ENCODE peak calls at places on chromosomes 3 and 15, in seven cellular contexts. E is pancreas; U is uterus; H is upper lobe of right lung; W is CD8-positive, alpha-beta T cell; K is spleen; N is cardiac muscle cell. P is an unnamed sample. For H3K4me1 and H3K9me3, the result is how much of the 10 kb centered on the place peaks cover.

GRCh38 chr3:158097571-158098553 is 8.4 kb downstream of the SHOX2 start:
- DNase-seq in E (peak), H (peak), W (peak), K (peak), U (peak), N (peak), P (peak)

GRCh38 chr3:78275420-78275852 is 1235.5 kb downstream of the ROBO2 start:
- DNase-seq in U (no peak), E (no peak), W (no peak), N (no peak), K (no peak), H (no peak), P (no peak)

GRCh38 chr3:122392868-122393844 is 9.2 kb downstream of the FAM162A start:
- DNase-seq in H (no peak), U (no peak), W (no peak), K (no peak), N (peak), E (no peak), P (no peak)

GRCh38 chr3:157204431-157204830 is 44.5 kb upstream of the CCNL1 start:
- DNase-seq in H (no peak), U (no peak), E (no peak), W (no peak), K (no peak), N (peak), P (no peak)

GRCh38 chr15:71341811-71342550 is 226.7 kb downstream of the THSD4 start:
- DNase-seq in N (no peak), H (no peak), W (no peak), U (no peak), K (no peak), E (no peak), P (no peak)

GRCh38 chr3:193165431-193166120 is 75.4 kb upstream of the PLAAT1 start:
- DNase-seq in W (no peak), K (no peak), N (no peak), H (no peak), U (no peak), E (no peak), P (no peak)

GRCh38 chr3:129315386-129315991 is 36.8 kb downstream of the HMCES start:
- DNase-seq in E (peak), N (peak), U (peak), W (peak), K (peak), H (peak), P (peak)

GRCh38 chr3:150779402-150779858 is 16.5 kb upstream of the SIAH2 start:
- DNase-seq in K (no peak), U (no peak), E (no peak), H (no peak), W (no peak), N (no peak), P (no peak)

GRCh38 chr3:186965141-186965879 is 35.0 kb downstream of the ST6GAL1 start:
- DNase-seq in U (no peak), H (no peak), W (no peak), K (no peak), E (no peak), N (no peak), P (no peak)

GRCh38 chr15:48373855-48374421 is 42.7 kb downstream of the DUT start:
- DNase-seq in N (no peak), K (no peak), W (no peak), U (peak), H (peak), E (no peak), P (no peak)

GRCh38 chr3:150733936-150734794 is 28.8 kb downstream of the SIAH2 start:
- DNase-seq in H (no peak), E (no peak), N (no peak), K (no peak), W (no peak), U (no peak), P (no peak)

GRCh38 chr15:60751985-60752952 is 273.3 kb upstream of the ICE2 start:
- DNase-seq in E (peak), H (no peak), N (no peak), K (no peak), U (peak), W (no peak), P (no peak)

GRCh38 chr3:189981668-189982067 is 139.0 kb downstream of the P3H2 start:
- DNase-seq in N (no peak), U (peak), K (no peak), W (no peak), H (no peak), E (no peak), P (no peak)

GRCh38 chr3:173993299-173993698 is 595.8 kb downstream of the NLGN1 start:
- DNase-seq in W (no peak), N (no peak), E (no peak), K (no peak), U (no peak), H (no peak), P (no peak)

GRCh38 chr3:117483839-117484238 is 774.3 kb downstream of the TUSC7 start:
- DNase-seq in W (no peak), U (no peak), N (no peak), H (no peak), K (no peak), E (no peak), P (no peak)

GRCh38 chr3:32176989-32177701 is 61.3 kb upstream of the CMTM8 start:
- DNase-seq in H (no peak), K (no peak), N (peak), E (no peak), U (no peak), W (peak), P (peak)

GRCh38 chr3:2517479-2518188 is 419.0 kb downstream of the CNTN4 start:
- DNase-seq in K (no peak), E (no peak), H (no peak), W (no peak), U (no peak), N (no peak), P (no peak)

GRCh38 chr3:172323894-172324590 is 124.2 kb downstream of the GHSR start:
- DNase-seq in K (no peak), N (no peak), W (no peak), U (no peak), H (no peak), E (no peak), P (no peak)

GRCh38 chr3:134250717-134251220 is at the start of gene RYK:
- DNase-seq in E (peak), W (peak), N (peak), H (peak), U (peak), K (peak), P (peak)

GRCh38 chr15:101244039-101244781 is 7.6 kb downstream of the CHSY1 start:
- DNase-seq in N (no peak), E (no peak), K (peak), W (no peak), H (no peak), U (no peak), P (no peak)

GRCh38 chr3:126528800-126529541 is 5.0 kb downstream of the CHST13 start:
- DNase-seq in K (peak), H (peak), U (no peak), E (peak), W (no peak), N (peak), P (peak)

GRCh38 chr3:126081618-126082333 is 2.1 kb downstream of the SLC41A3 start:
- DNase-seq in E (no peak), H (no peak), K (no peak), W (no peak), N (no peak), U (no peak), P (no peak)

GRCh38 chr3:40387001-40387894 is at the start of gene ENTPD3:
- DNase-seq in K (peak), N (peak), E (peak), W (peak), H (peak), U (no peak), P (peak)

GRCh38 chr3:1752205-1752604 is 346.5 kb upstream of the CNTN4 start:
- DNase-seq in H (no peak), U (no peak), N (no peak), W (no peak), K (no peak), E (no peak), P (no peak)

GRCh38 chr15:34987182-34987488 is 952 bp downstream of the ZNF770 start:
- DNase-seq in E (no peak), N (peak), K (no peak), W (no peak), H (no peak), U (no peak), P (no peak)

GRCh38 chr3:40751652-40752051 is 226.9 kb downstream of the ZNF621 start:
- DNase-seq in K (no peak), W (no peak), N (no peak), H (no peak), E (no peak), U (no peak), P (no peak)

GRCh38 chr15:71362556-71362955 is 247.3 kb downstream of the THSD4 start:
- DNase-seq in E (no peak), H (no peak), U (no peak), W (no peak), N (no peak), K (no peak), P (no peak)

GRCh38 chr3:41683666-41684350 is 278.1 kb downstream of the ULK4 start:
- DNase-seq in N (no peak), W (no peak), U (no peak), E (no peak), K (no peak), H (no peak), P (no peak)

GRCh38 chr3:35680866-35681650 is 41.7 kb downstream of the ARPP21 start:
- DNase-seq in K (no peak), W (no peak), U (no peak), H (no peak), N (no peak), E (no peak), P (no peak)

GRCh38 chr3:127630811-127631714 is 2.1 kb downstream of the PODXL2 start:
- DNase-seq in H (peak), N (no peak), E (no peak), K (no peak), W (no peak), U (no peak), P (no peak)

GRCh38 chr3:49859576-49860305 is 3.4 kb upstream of the TRAIP start:
- DNase-seq in E (no peak), N (no peak), U (no peak), K (no peak), W (no peak), H (no peak), P (no peak)

GRCh38 chr3:52615178-52615577 is 70.5 kb downstream of the PBRM1 start:
- DNase-seq in W (no peak), N (no peak), K (no peak), H (no peak), E (no peak), U (no peak), P (no peak)

GRCh38 chr15:34883633-34884032 is 85.9 kb downstream of the AQR start:
- DNase-seq in H (no peak), W (no peak), K (no peak), E (no peak), N (no peak), U (no peak), P (no peak)

GRCh38 chr3:38117748-38118420 is 19.0 kb downstream of the ACAA1 start:
- DNase-seq in U (peak), E (peak), K (peak), N (peak), W (peak), H (peak), P (peak)

GRCh38 chr15:74251187-74251811 is 15.2 kb downstream of the CCDC33 start:
- DNase-seq in N (no peak), E (peak), U (no peak), H (no peak), W (no peak), K (no peak), P (no peak)

GRCh38 chr3:128950223-128950938 is 43.5 kb downstream of the CFAP92 start:
- DNase-seq in W (no peak), N (peak), H (no peak), U (no peak), E (no peak), K (peak), P (no peak)

GRCh38 chr15:38085931-38086562 is 151.6 kb downstream of the TMCO5A start:
- DNase-seq in K (no peak), U (no peak), E (no peak), N (no peak), W (no peak), H (no peak), P (no peak)

GRCh38 chr3:69535613-69536012 is 149.7 kb upstream of the FRMD4B start:
- DNase-seq in W (no peak), H (no peak), N (no peak), U (no peak), K (no peak), E (no peak), P (no peak)

DNA sequence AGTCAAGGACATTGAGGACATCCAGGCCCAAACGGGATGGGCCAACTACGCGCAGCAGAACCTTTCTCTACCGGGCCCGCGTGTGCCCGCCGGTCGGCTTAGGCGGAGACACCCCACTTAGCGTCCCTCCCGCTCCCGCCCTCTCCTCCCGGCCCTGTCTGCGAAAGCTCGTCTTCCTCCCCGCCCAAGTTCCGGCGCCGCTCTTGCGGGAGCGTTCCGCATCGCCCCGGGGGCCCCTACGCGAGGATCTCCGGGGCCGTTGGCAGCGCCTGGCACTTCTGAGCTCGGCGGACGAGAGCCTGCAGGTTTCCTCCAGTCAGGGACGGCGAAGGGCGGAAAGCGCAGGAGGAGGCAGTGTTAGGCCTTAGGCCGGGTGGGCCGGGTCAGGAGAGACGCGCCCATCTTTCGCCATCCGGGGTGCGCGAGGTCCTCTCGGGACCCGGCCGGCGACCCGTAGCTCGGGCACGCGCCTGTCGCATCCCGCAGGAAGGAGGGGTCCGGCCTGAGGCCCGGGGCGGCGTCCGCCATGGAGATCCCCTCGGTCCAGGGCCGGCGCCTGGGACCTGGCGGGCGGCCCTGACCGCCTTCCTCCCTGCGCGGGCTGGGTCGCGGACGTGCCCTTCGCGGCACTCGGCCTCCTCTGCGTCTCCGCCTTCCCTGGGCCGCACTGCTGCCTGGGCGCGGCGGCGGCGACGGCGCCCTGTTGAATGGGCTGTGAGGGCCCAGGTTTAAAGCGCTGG is at the start of gene FEM1B:
- DNase-seq in W (peak), E (peak), H (peak), N (peak), K (peak), U (peak), P (peak)
- H3K4me1 ChIP-seq in W (under half), E (under half), H (half or more), N (under half), K (half or more), U (under half), P (under half)

GRCh38 chr15:57310876-57311275 is 65.4 kb upstream of the CGNL1 start:
- DNase-seq in N (no peak), E (no peak), K (no peak), U (no peak), W (no peak), H (no peak), P (no peak)

GRCh38 chr15:57305009-57305408 is 71.3 kb upstream of the CGNL1 start:
- DNase-seq in U (no peak), H (no peak), W (no peak), E (no peak), K (no peak), N (no peak), P (no peak)

GRCh38 chr15:57307527-57308193 is 68.6 kb upstream of the CGNL1 start:
- DNase-seq in U (no peak), E (no peak), H (no peak), W (no peak), K (no peak), N (no peak), P (no peak)

GRCh38 chr15:57306305-57306943 is 69.9 kb upstream of the CGNL1 start:
- DNase-seq in U (peak), N (peak), K (peak), E (peak), H (peak), W (peak), P (peak)

GRCh38 chr15:57306944-57307411 is 69.3 kb upstream of the CGNL1 start:
- DNase-seq in U (no peak), K (no peak), W (no peak), E (no peak), N (no peak), H (no peak), P (no peak)
- TF ChIP-seq CTCF in U (no peak), K (no peak), W (no peak), E (no peak), N (no peak), H (peak), P (no peak)

DNA sequence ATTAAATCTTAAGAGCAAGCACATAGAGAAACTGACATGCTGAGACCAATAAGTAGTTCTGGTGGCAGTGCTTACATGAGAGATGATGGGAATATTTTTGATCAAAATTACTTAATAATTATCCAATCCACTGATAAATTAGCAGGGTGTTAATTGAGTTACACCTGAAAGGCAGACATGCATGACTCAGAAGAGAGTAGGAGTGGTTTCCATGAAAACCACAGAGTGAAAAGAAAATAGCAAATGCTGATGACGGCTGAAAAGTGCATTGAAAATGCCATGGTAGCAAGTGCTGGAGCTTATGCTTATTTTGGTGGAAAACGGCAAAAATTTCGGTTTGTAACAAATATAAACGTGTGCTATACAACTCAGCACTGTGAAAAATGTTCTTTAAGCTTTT is 267.8 kb upstream of the LRRN1 start:
- DNase-seq in N (no peak), H (no peak), U (no peak), E (no peak), K (no peak), W (no peak), P (no peak)
- H3K9me3 ChIP-seq in N (under half), H (under half), U (under half), E (under half), K (under half), W (under half), P (under half)

DNA sequence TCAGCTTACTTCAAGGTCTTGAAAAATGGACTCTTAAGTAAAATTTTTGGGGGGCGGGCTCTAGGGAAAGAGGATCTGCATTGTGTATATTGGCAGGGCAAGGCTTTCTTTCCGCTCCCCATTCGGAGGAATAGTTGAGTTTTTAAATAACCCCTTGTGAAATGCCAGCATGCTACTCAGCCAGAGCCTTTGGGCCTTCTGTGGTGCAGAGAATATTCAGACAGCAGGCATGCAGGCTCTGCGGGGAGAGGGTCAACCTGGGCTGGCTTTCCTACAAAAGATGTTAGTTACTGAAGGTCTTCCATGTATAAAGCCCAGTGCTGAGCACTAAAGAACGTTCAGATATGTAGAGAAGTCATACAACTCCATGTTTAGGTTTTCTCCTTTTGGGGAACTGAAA is 40.6 kb downstream of the ADAMTSL3 start:
- DNase-seq in H (no peak), K (no peak), W (no peak), N (peak), U (no peak), E (no peak), P (no peak)
- H3K4me1 ChIP-seq in H (under half), K (under half), W (under half), N (under half), U (under half), E (under half), P (under half)

DNA sequence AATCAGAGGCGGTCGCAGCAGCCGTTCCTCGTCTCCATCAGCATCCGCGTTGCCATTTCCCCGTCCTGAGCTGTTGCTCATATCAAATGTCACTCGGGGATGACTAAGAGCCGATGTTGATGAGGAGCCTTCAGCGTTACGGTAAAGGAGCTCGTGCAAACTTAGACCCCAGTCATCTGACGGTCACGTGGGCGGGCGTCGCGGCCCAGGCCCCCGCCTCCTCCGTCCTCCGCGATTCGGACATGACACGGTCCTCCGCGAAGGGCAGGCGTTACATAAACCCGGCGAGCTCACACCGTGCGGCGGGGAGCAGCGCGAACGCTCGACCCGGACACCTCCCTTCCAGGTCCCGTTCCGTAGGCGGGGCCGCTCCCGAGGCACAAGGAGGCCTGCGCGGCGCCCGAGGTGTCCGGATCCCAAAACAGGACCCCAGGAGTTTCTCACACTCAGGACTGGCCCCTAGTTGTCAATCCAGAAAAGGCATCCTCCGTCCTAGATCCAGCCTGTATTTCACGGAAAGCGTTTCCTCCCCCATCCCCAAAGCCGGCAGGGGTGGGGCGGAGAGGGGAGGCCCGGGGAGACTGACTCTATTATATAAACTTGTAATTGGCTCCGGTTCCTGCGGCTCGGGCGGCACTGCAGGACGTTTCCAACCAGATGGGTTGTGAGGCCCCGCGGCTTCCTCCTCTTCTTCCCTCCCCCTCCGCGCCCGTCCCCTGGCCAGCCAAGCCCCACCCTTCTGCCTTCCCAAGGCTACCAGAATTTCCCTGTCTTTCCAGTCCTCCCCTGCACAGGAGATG is 100.0 kb upstream of the IGF1R start:
- DNase-seq in E (peak), N (peak), W (no peak), H (peak), U (peak), K (peak), P (peak)
- TF ChIP-seq CTCF in E (no peak), N (peak), W (no peak), H (no peak), U (no peak), K (no peak), P (no peak)

GRCh38 chr15:25180606-25181289 is 226.0 kb downstream of the SNRPN start:
- DNase-seq in N (no peak), E (no peak), K (peak), U (peak), W (no peak), H (peak), P (peak)
- H3K9me3 ChIP-seq in N (under half), E (under half), K (under half), U (under half), W (under half), H (under half), P (half or more)